ENCODE peak calls at places on chromosome 4, in nine cellular contexts. B is AG04450; C is neuronal stem cell; H is stimulated activated CD8-positive, alpha-beta memory T cell treated with anti-CD3 and anti-CD28 coated beads, Interleukin-15, amount 100 ng/mL, for 4 hours; Q is GM13976; N is effector memory CD8-positive, alpha-beta T cell; K is GM20000; F is T-cell; P is heart left ventricle. R is an unnamed sample.

GRCh38 chr4:6494431-6495295 is 22.2 kb upstream of the PPP2R2C start:
- DNase-seq in P (no peak), Q (no peak), H (no peak), C (no peak), B (no peak), F (no peak), K (no peak), N (no peak), R (no peak)

GRCh38 chr4:112214397-112215264 is 17.0 kb upstream of the AP1AR start:
- DNase-seq in P (no peak), K (no peak), B (no peak), Q (no peak), C (no peak), H (no peak), F (no peak), N (no peak), R (no peak)

GRCh38 chr4:103423261-103423660 is 225.1 kb upstream of the CENPE start:
- DNase-seq in B (no peak), N (no peak), Q (no peak), P (no peak), C (no peak), F (no peak), K (no peak), H (no peak), R (no peak)

GRCh38 chr4:128424524-128425195 is 137.0 kb upstream of the PGRMC2 start:
- DNase-seq in Q (no peak), P (no peak), H (no peak), C (no peak), B (no peak), N (no peak), K (no peak), F (no peak), R (no peak)

GRCh38 chr4:19969492-19969891 is 282.2 kb upstream of the SLIT2 start:
- DNase-seq in P (no peak), C (no peak), N (no peak), K (no peak), H (no peak), F (no peak), B (no peak), Q (no peak), R (no peak)

GRCh38 chr4:137531121-137531520 is 1.2 kb downstream of the PCDH18 start:
- DNase-seq in H (no peak), B (no peak), F (no peak), N (no peak), P (no peak), C (no peak), Q (no peak), K (no peak), R (no peak)

GRCh38 chr4:122901621-122902020 is 20.8 kb downstream of the NUDT6 start:
- DNase-seq in F (no peak), P (no peak), B (no peak), C (no peak), H (no peak), N (no peak), K (no peak), Q (no peak), R (no peak)

GRCh38 chr4:101415962-101416361 is 68.6 kb upstream of the PPP3CA start:
- DNase-seq in K (no peak), F (no peak), C (no peak), H (no peak), B (no peak), P (no peak), Q (no peak), N (no peak), R (no peak)

GRCh38 chr4:138049350-138049749 is 192.8 kb downstream of the SLC7A11 start:
- DNase-seq in B (no peak), Q (no peak), H (no peak), P (no peak), N (no peak), C (no peak), K (no peak), F (no peak), R (no peak)

GRCh38 chr4:986428-986948 is 356 bp upstream of the IDUA start:
- DNase-seq in H (no peak), C (peak), P (no peak), K (no peak), Q (no peak), N (no peak), B (no peak), F (no peak), R (no peak)

GRCh38 chr4:7983296-7983695 is 43.6 kb upstream of the AFAP1 start:
- DNase-seq in N (no peak), Q (no peak), C (no peak), H (no peak), P (no peak), F (no peak), K (no peak), B (no peak), R (no peak)

GRCh38 chr4:2259541-2260267 is 2.2 kb downstream of the MXD4 start:
- DNase-seq in H (no peak), Q (no peak), P (peak), K (no peak), B (no peak), C (no peak), F (no peak), N (no peak), R (peak)

GRCh38 chr4:68271851-68272756 is 26.6 kb upstream of the TMPRSS11B start:
- DNase-seq in B (peak), N (no peak), K (peak), F (no peak), C (peak), P (no peak), H (no peak), Q (peak), R (no peak)

GRCh38 chr4:33078145-33078544 is 2358.0 kb downstream of the PCDH7 start:
- DNase-seq in F (no peak), P (no peak), H (no peak), Q (no peak), K (no peak), N (no peak), C (no peak), B (no peak), R (no peak)

GRCh38 chr4:183264614-183265013 is 55.5 kb downstream of the CLDN22 start:
- DNase-seq in Q (no peak), H (no peak), N (no peak), F (no peak), K (no peak), B (peak), C (no peak), P (no peak), R (no peak)

GRCh38 chr4:48831532-48832015 is 686 bp downstream of the OCIAD1 start:
- DNase-seq in F (no peak), P (no peak), Q (no peak), K (peak), H (no peak), B (no peak), C (no peak), N (no peak), R (no peak)

GRCh38 chr4:112270643-112271484 is 14.8 kb downstream of the TIFA start:
- DNase-seq in Q (no peak), F (no peak), N (no peak), B (peak), K (no peak), H (no peak), P (no peak), C (no peak), R (no peak)

GRCh38 chr4:58301384-58301783 is 1191.2 kb upstream of the IGFBP7 start:
- DNase-seq in C (peak), F (no peak), H (no peak), K (no peak), B (no peak), N (no peak), Q (no peak), P (no peak), R (no peak)

GRCh38 chr4:128574706-128575105 is 234.8 kb upstream of the JADE1 start:
- DNase-seq in C (peak), Q (peak), K (peak), B (no peak), H (peak), P (peak), N (peak), F (peak), R (peak)

GRCh38 chr4:173076903-173077629 is 91.5 kb upstream of the GALNT7 start:
- DNase-seq in B (no peak), N (no peak), P (no peak), F (no peak), Q (no peak), C (no peak), K (no peak), H (no peak), R (no peak)

R was measured in activated naive CD8-positive, alpha-beta T cell treated with anti-CD3 and anti-CD28 coated beads for 36 hours.